ENCODE peak calls at places on chromosomes 1 and 21, in six cellular contexts. H, C, Z, W, M and F are unnamed samples. For H3K4me1, the result is how much of the 10 kb centered on the place peaks cover.

GRCh38 chr21:19781881-19782652 is 1216.1 kb upstream of the NCAM2 start:
- DNase-seq in W (no peak), C (no peak), H (no peak), Z (no peak), M (no peak), F (no peak)

GRCh38 chr1:167492509-167492910 is 25.8 kb downstream of the CD247 start:
- DNase-seq in M (no peak), W (no peak), H (no peak), C (peak), Z (no peak), F (no peak)

GRCh38 chr1:51898090-51898734 is 19.7 kb upstream of the NRDC start:
- DNase-seq in Z (no peak), H (no peak), W (no peak), C (no peak), M (peak), F (no peak)

GRCh38 chr1:66359815-66360214 is 174.1 kb upstream of the SGIP1 start:
- DNase-seq in H (no peak), W (no peak), C (no peak), M (no peak), Z (no peak), F (no peak)

GRCh38 chr1:1550591-1551432 is 10.4 kb upstream of the TMEM240 start:
- DNase-seq in M (peak), C (no peak), W (no peak), Z (no peak), H (no peak), F (no peak)

GRCh38 chr1:16128338-16128741 is 27.5 kb downstream of the EPHA2 start:
- DNase-seq in W (no peak), M (no peak), C (no peak), Z (no peak), H (no peak), F (no peak)

GRCh38 chr1:216186816-216187215 is 236.4 kb downstream of the USH2A start:
- DNase-seq in W (no peak), M (no peak), C (no peak), Z (no peak), H (no peak), F (no peak)

GRCh38 chr1:59672851-59673574 is 141.7 kb upstream of the HOOK1 start:
- DNase-seq in Z (no peak), H (no peak), C (no peak), M (peak), W (peak), F (no peak)

GRCh38 chr1:201172999-201173610 is 17.5 kb upstream of the IGFN1 start:
- DNase-seq in Z (no peak), W (no peak), H (no peak), M (peak), C (no peak), F (no peak)

GRCh38 chr1:54757833-54758232 is 6.5 kb downstream of the PARS2 start:
- DNase-seq in H (no peak), W (no peak), M (no peak), Z (no peak), C (no peak), F (no peak)

GRCh38 chr1:54750596-54750995 is 13.7 kb downstream of the PARS2 start:
- DNase-seq in M (no peak), Z (no peak), C (no peak), H (no peak), W (no peak), F (no peak)

GRCh38 chr1:54754045-54754444 is 10.3 kb downstream of the PARS2 start:
- DNase-seq in Z (no peak), M (no peak), W (no peak), C (no peak), H (no peak), F (no peak)

GRCh38 chr1:54758678-54759348 is 5.5 kb downstream of the PARS2 start:
- DNase-seq in M (no peak), H (no peak), Z (no peak), W (no peak), C (no peak), F (no peak)

DNA sequence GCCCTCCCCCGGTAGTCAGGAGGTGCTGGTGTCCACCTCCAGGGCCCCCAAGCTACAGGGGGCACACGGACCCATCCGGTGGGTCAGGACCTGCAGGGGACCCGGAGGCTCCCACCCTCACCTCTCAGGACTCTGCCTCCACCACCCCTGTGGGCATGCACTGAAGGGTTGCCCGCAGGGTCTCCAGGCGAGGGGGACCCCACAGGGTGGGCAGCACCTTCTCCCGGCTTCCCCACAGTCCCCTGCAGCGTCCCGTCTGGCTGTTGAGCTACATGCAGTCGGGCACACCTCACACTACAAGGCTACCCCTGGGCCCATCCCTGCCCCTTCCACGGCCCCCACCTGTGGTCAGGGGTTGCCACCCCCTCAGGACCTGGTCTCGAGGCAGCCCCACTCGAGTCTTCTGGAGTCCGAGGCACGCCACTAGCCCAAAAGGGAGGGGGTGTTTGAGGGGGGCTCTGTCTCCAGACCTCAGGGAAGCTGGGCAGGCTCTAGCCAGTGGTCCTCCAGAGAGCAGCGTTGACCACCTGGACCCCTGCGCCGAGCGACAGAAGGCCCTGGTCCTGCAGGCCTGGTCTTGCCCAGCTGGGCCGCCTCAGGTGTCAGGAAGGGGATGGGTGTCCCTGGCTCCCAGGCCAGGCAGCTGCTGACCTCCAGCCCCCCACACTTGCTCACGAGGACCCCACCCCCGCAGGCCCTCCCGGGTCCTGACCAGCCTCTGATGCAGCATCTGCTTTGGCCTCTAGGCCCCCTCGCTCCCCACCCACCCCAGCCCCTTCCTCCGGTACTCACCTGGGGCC is 9.6 kb downstream of the PARS2 start:
- DNase-seq in Z (no peak), M (no peak), H (no peak), W (no peak), C (no peak), F (no peak)
- H3K4me1 ChIP-seq in Z (under half), M (under half), H (under half), W (under half), C (under half), F (under half)

GRCh38 chr1:203269654-203270020 is 35.7 kb upstream of the BTG2 start:
- DNase-seq in C (no peak), Z (peak), M (no peak), H (no peak), W (no peak), F (no peak)
- H3K27ac ChIP-seq in C (no peak), Z (no peak), M (no peak), H (no peak), W (no peak), F (no peak)

GRCh38 chr21:45287438-45288391 is at the start of gene POFUT2:
- DNase-seq in C (peak), W (peak), Z (peak), H (peak), M (peak), F (peak)
- TF ChIP-seq POLR2A in C (peak), W (no peak), Z (peak), H (peak), M (peak), F (peak)

GRCh38 chr1:157776971-157777386 is at the start of gene FCRL2:
- DNase-seq in W (no peak), M (no peak), Z (no peak), C (no peak), H (no peak), F (no peak)

GRCh38 chr1:157773723-157774350 is 3.1 kb downstream of the FCRL2 start:
- DNase-seq in H (no peak), Z (no peak), W (no peak), C (peak), M (peak), F (no peak)

GRCh38 chr1:157771666-157772425 is 5.1 kb downstream of the FCRL2 start:
- DNase-seq in C (no peak), M (no peak), W (no peak), H (no peak), Z (no peak), F (no peak)

GRCh38 chr1:157774412-157774811 is 2.5 kb downstream of the FCRL2 start:
- DNase-seq in Z (no peak), W (no peak), C (no peak), M (no peak), H (no peak), F (no peak)

GRCh38 chr1:157775101-157775870 is 1.6 kb downstream of the FCRL2 start:
- DNase-seq in H (no peak), C (no peak), Z (no peak), W (no peak), M (no peak), F (no peak)
- H3K4me1 ChIP-seq in H (under half), C (under half), Z (under half), W (under half), M (under half), F (under half)

GRCh38 chr1:152657677-152658076 is 5.5 kb upstream of the LCE2D start:
- DNase-seq in M (no peak), C (no peak), H (no peak), Z (no peak), W (no peak), F (no peak)

GRCh38 chr1:152667625-152668024 is 4.4 kb downstream of the LCE2D start:
- DNase-seq in M (no peak), C (no peak), W (no peak), Z (no peak), H (no peak), F (no peak)

GRCh38 chr1:152658649-152659048 is 4.5 kb upstream of the LCE2D start:
- DNase-seq in C (no peak), Z (no peak), W (no peak), H (no peak), M (no peak), F (no peak)

DNA sequence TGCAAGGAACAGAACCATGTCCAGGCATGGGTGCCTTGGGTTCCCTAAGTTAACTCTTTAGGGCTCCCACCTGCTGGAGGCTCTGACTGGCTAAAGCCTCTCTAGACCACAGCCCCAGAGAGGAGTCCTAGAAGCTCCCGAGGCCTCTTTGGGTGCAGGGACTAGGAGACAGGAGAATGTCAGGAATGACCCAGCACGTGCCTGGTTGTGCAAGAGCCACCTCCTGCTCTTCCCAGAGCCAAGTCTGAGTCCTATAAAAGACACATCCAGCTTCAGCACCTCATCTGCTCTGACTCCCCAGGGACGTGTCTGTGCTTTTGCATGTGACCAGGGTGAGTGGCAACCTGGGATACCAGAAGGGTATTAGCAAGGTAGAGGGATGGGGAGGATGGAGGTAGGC is at the start of gene LCE2D:
- DNase-seq in H (no peak), C (no peak), Z (no peak), M (no peak), W (no peak), F (no peak)
- H3K27ac ChIP-seq in H (no peak), C (no peak), Z (no peak), M (no peak), W (no peak), F (no peak)

DNA sequence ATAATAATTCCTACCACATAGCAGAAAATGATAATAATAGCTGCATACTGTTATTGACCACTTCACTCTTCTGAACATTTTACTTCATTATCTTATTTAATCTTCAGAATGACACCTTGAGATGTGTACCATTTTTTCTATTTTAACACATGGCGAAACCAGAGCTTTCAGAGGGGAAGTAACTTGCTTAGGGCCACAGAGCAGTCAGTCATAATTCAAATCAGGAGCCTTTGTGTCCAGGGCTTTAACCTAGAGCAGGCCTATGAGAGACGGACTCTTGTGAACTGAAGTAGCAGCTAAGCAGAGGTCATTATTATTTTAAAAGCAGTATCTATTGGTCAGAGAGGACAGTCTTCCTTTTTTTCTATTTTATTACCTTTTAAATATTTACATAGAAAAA is 114.0 kb downstream of the ROR1 start:
- DNase-seq in C (no peak), Z (no peak), H (no peak), W (no peak), M (no peak), F (no peak)
- TF ChIP-seq POLR2A in C (no peak), Z (no peak), H (no peak), W (no peak), M (no peak), F (no peak)